ENCODE peak calls at places on chromosome 18, in seven cellular contexts. G is neuronal stem cell, O is mesendoderm, F is mesenchymal stem cell, Q is H1, H is IMR-90, X is trophoblast cell. P is an unnamed sample.

GRCh38 chr18:34370704-34371405 is 146.1 kb upstream of the NOL4 start:
- DNase-seq in G (no peak), O (no peak), F (no peak), Q (no peak), H (no peak), X (no peak), P (no peak)

GRCh38 chr18:55079481-55080350 is 120.5 kb upstream of the CCDC68 start:
- DNase-seq in G (no peak), O (no peak), F (no peak), Q (no peak), H (no peak), X (no peak), P (no peak)

GRCh38 chr18:74785632-74786031 is 188.0 kb downstream of the ZNF407 start:
- DNase-seq in G (no peak), O (no peak), F (no peak), Q (no peak), H (no peak), X (no peak), P (no peak)

GRCh38 chr18:22538463-22538862 is 120.7 kb upstream of the CTAGE1 start:
- DNase-seq in G (no peak), O (no peak), F (no peak), Q (no peak), H (no peak), X (peak), P (no peak)

GRCh38 chr18:54069729-54070128 is 154.7 kb downstream of the MBD2 start:
- DNase-seq in G (no peak), O (peak), F (no peak), Q (no peak), H (no peak), X (no peak), P (no peak)

GRCh38 chr18:55185391-55185790 is 226.1 kb upstream of the CCDC68 start:
- DNase-seq in G (no peak), O (no peak), F (no peak), Q (no peak), H (peak), X (no peak), P (no peak)

GRCh38 chr18:69538849-69539248 is 138.2 kb downstream of the DOK6 start:
- DNase-seq in G (no peak), O (no peak), F (no peak), Q (no peak), H (no peak), X (no peak), P (no peak)

GRCh38 chr18:22165049-22165602 is 4.3 kb upstream of the GATA6 start:
- DNase-seq in G (no peak), O (peak), F (no peak), Q (no peak), H (no peak), X (no peak), P (peak)

GRCh38 chr18:47215554-47216138 is 35.8 kb downstream of the SKOR2 start:
- DNase-seq in G (peak), O (peak), F (peak), Q (no peak), H (peak), X (peak), P (no peak)

GRCh38 chr18:47585914-47586313 is 334.5 kb upstream of the SKOR2 start:
- DNase-seq in G (no peak), O (peak), F (no peak), Q (no peak), H (no peak), X (no peak), P (no peak)

GRCh38 chr18:45974088-45974536 is 7.0 kb upstream of the EPG5 start:
- DNase-seq in G (peak), O (peak), F (peak), Q (no peak), H (peak), X (peak), P (peak)

GRCh38 chr18:67265464-67266245 is 250.9 kb downstream of the DSEL start:
- DNase-seq in G (no peak), O (no peak), F (peak), Q (no peak), H (peak), X (peak), P (no peak)

GRCh38 chr18:22368066-22368465 is 49.6 kb downstream of the CTAGE1 start:
- DNase-seq in G (no peak), O (no peak), F (no peak), Q (no peak), H (no peak), X (no peak), P (no peak)

GRCh38 chr18:76495435-76496199 is 575 bp upstream of the ZNF516 start:
- DNase-seq in G (peak), O (peak), F (peak), Q (no peak), H (peak), X (no peak), P (peak)

GRCh38 chr18:79403723-79404566 is 8.2 kb downstream of the NFATC1 start:
- DNase-seq in G (no peak), O (no peak), F (no peak), Q (no peak), H (no peak), X (peak), P (no peak)

DNA sequence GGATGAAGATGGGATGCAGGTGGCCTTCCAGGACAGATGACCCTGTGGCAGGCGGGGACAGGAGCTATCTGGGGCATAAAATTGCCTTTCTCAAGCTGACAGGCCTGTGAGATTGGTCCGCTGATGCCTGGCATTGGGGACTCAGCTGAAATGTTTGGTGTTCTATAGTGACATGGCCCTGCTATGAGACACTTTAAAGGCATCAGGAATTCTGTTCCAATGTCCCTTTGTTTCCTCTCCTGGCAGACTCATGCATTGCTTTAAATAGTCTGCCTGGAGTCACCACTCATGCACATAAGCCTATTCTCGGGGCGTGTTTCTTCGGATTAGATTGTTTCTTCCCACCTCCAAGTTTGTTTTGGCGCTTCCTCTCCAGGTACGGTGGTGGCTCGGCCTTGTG is 135.8 kb downstream of the ALPK2 start:
- DNase-seq in G (no peak), O (no peak), F (no peak), Q (no peak), H (no peak), X (no peak), P (no peak)
- H3K4me2 ChIP-seq in G (no peak), O (no peak), F (no peak), Q (no peak), H (no peak), X (no peak), P (no peak)

DNA sequence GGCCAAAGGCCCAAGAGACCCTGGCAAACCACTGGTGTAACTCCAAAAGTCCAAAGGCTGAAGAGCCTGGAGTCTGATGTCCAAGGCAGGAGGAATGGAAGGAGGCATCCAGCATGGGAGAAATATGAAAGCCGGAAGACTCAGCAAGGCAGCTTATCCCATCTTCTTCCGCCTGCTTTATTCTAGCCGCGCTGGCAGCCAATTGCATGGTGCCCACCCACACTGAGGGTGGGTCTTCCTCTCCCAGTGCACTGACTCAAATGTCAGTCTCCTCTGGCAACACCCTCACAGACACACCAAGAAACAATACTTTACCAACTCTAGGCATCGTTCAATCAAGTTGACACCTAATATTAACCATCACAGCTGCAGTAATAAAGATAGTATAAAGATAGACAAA is 34.1 kb downstream of the MAPK4 start:
- DNase-seq in G (no peak), O (no peak), F (no peak), Q (no peak), H (no peak), X (no peak), P (no peak)
- H4K8ac ChIP-seq in G (no peak), O (no peak), F (no peak), Q (no peak), H (no peak), X (no peak), P (no peak)

GRCh38 chr18:49161627-49162026 is 210.9 kb upstream of the SMAD7 start:
- DNase-seq in G (no peak), O (no peak), F (peak), Q (no peak), H (peak), X (no peak), P (no peak)
- H3K4me2 ChIP-seq in G (no peak), O (no peak), F (no peak), Q (no peak), H (no peak), X (no peak), P (no peak)

DNA sequence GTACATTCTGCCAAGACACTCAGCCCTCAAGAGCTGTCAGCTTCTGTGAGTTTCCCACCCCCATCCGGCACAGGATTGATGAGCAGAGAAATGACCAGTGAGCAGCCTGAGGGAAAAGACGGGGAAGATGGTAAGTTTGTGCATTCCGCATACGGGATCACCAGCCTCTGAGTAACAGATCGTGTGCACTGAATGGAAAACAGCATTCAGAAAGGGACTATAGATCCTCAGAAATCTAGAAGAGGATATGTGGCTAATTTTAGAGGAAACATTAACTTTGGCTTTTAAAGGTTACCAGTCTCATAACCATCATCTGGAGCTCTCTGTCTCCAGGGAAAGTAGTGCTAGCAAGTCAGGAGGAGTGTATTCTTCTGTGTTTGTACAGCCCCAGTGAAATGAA is 326.0 kb downstream of the TGIF1 start:
- DNase-seq in G (no peak), O (no peak), F (no peak), Q (no peak), H (no peak), X (peak), P (no peak)
- H4K8ac ChIP-seq in G (no peak), O (no peak), F (no peak), Q (no peak), H (no peak), X (no peak), P (no peak)

DNA sequence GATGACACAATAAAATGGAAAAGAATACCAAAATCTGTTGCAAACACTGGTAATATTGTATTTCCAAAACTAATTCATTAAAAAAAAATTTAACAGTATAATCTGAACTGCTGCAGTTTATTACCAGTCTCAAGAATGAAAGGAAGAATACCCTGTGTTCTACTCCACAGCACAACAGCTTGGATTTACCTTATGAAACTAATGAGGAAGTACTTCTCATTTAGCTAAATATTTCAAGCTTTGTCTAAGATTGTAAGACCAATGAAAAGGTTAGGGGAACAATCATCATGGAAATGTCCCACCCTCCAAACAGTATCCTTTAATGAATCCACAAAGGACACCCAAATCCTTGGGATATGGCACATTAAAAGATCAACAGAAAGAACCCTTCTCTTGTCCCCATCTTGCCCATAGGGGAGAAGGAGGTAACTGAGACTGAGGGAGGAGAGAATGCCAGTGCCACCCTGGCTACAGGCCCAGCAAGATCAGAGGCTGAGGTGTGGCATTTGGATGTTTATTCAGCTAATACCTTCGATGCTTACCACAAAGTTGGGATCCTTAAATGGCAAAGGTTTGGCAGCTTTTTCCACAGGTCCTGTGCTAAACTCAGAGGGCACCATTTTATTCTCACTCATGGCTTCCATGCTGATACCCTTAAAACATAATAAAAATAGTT is 17.7 kb downstream of the INO80C start:
- DNase-seq in G (no peak), O (no peak), F (no peak), Q (no peak), H (no peak), X (no peak), P (no peak)
- H3K4me2 ChIP-seq in G (no peak), O (no peak), F (no peak), Q (no peak), H (no peak), X (no peak), P (no peak)

DNA sequence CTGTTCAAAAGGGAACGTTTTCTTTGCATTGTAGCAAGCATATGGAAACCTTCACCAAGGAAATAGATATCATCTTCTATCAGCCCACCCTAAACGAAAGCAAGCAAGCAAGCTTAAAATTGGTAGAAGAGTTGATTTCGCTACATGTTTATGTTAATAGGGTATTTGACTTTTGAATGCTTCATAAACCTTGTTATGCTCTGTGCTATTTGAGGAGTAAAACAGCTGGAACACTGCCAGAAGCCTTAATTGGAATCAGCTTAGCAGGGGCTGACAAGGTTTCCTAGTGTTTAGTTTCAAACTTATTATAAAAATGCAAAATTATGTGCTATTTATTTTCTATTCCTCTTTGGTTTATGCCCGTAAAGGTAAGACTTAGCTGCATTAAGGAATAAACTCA is 70.6 kb upstream of the LINC00305 start:
- DNase-seq in G (no peak), O (no peak), F (no peak), Q (no peak), H (no peak), X (no peak), P (no peak)
- H4K8ac ChIP-seq in G (no peak), O (no peak), F (no peak), Q (no peak), H (no peak), X (no peak), P (no peak)

GRCh38 chr18:712401-713134 is at the start of gene ENOSF1:
- DNase-seq in G (peak), O (peak), F (peak), Q (peak), H (peak), X (peak), P (peak)

GRCh38 chr18:709771-710170 is 2.7 kb downstream of the ENOSF1 start:
- DNase-seq in G (no peak), O (peak), F (peak), Q (no peak), H (no peak), X (peak), P (no peak)

GRCh38 chr18:711693-712400 is 583 bp downstream of the ENOSF1 start:
- DNase-seq in G (peak), O (peak), F (peak), Q (no peak), H (peak), X (peak), P (no peak)

GRCh38 chr18:710418-711300 is 1.8 kb downstream of the ENOSF1 start:
- DNase-seq in G (no peak), O (no peak), F (no peak), Q (no peak), H (no peak), X (no peak), P (no peak)

DNA sequence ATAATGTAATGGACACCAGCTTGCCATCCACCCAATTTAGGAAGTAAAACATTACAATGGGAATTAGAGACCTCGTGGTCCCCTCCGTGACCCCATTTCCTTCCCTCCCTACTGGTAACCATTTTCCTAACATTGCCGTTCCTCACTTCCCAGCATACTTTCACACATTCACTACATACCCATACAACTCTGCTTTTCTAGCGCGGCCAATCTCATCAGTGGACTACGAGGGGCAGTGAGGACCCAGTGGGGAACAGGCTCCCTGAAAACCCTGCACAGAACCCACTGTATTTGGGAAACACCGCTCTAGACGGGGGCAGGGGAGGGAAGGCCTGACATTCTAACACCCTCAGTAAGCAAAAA is 1.1 kb downstream of the ENOSF1 start:
- DNase-seq in G (no peak), O (peak), F (no peak), Q (no peak), H (no peak), X (no peak), P (no peak)
- H3K4me2 ChIP-seq in G (peak), O (peak), F (peak), Q (peak), H (peak), X (peak), P (peak)

GRCh38 chr18:44856157-44856556 is 175.5 kb downstream of the SETBP1 start:
- DNase-seq in G (no peak), O (no peak), F (no peak), Q (no peak), H (no peak), X (no peak), P (no peak)
- H4K8ac ChIP-seq in G (no peak), O (no peak), F (no peak), Q (no peak), H (no peak), X (no peak), P (no peak)